ENCODE peak calls at places on chromosomes 13 and 19, in six cellular contexts. R is K562, G is GM12891, F is H1, S is HepG2, X is GM12878. C is an unnamed sample.

GRCh38 chr13:48126944-48127814 is 32.3 kb upstream of the MED4 start:
- DNase-seq in R (peak), G (peak), F (no peak), S (peak), X (peak), C (peak)

GRCh38 chr13:48176781-48177180 is 56.2 kb upstream of the ITM2B start:
- DNase-seq in R (no peak), G (no peak), F (no peak), S (no peak), X (no peak), C (no peak)

GRCh38 chr13:110302986-110303385 is 4.0 kb downstream of the COL4A1 start:
- DNase-seq in R (no peak), G (no peak), F (no peak), S (no peak), X (no peak), C (no peak)

GRCh38 chr13:35848316-35848715 is 282.9 kb downstream of the DCLK1 start:
- DNase-seq in R (no peak), G (no peak), F (no peak), S (no peak), X (no peak), C (no peak)

GRCh38 chr13:24680258-24680920 is at the start of gene ATP12A:
- DNase-seq in R (no peak), G (peak), F (peak), S (no peak), X (no peak), C (peak)

GRCh38 chr19:43773725-43774102 is 7.1 kb downstream of the KCNN4 start:
- DNase-seq in R (peak), G (no peak), F (no peak), S (no peak), X (no peak), C (no peak)

GRCh38 chr19:14366529-14366928 is 14.7 kb upstream of the ADGRE5 start:
- DNase-seq in R (peak), G (no peak), F (peak), S (peak), X (peak), C (no peak)

GRCh38 chr19:40687525-40688016 is 2.9 kb downstream of the NUMBL start:
- DNase-seq in R (peak), G (no peak), F (no peak), S (no peak), X (peak), C (no peak)

GRCh38 chr13:102845630-102846260 is at the start of gene ERCC5:
- DNase-seq in R (peak), G (peak), F (peak), S (peak), X (peak), C (peak)

GRCh38 chr19:4385291-4386037 is 14.9 kb downstream of the SH3GL1 start:
- DNase-seq in R (no peak), G (no peak), F (no peak), S (no peak), X (no peak), C (no peak)

GRCh38 chr13:48504606-48505369 is 28.1 kb downstream of the RCBTB2 start:
- DNase-seq in R (peak), G (no peak), F (no peak), S (no peak), X (no peak), C (no peak)

GRCh38 chr19:13505761-13506549 is at the start of gene CACNA1A:
- DNase-seq in R (no peak), G (no peak), F (peak), S (no peak), X (no peak), C (peak)

GRCh38 chr19:3544742-3545668 is 6.0 kb downstream of the TEKTIP1 start:
- DNase-seq in R (peak), G (peak), F (peak), S (peak), X (no peak), C (peak)

GRCh38 chr19:46297700-46298476 is 1.0 kb downstream of the HIF3A start:
- DNase-seq in R (peak), G (no peak), F (peak), S (no peak), X (no peak), C (no peak)

GRCh38 chr13:73874460-73874859 is 259.7 kb downstream of the KLF12 start:
- DNase-seq in R (no peak), G (no peak), F (no peak), S (no peak), X (no peak), C (no peak)

GRCh38 chr19:18274776-18275356 is 614 bp upstream of the IQCN start:
- DNase-seq in R (peak), G (no peak), F (no peak), S (peak), X (no peak), C (no peak)

GRCh38 chr19:58054792-58055482 is 4.1 kb upstream of the ZNF135 start:
- DNase-seq in R (no peak), G (no peak), F (peak), S (no peak), X (no peak), C (no peak)

GRCh38 chr13:88281846-88282245 is 610.7 kb downstream of the SLITRK5 start:
- DNase-seq in R (no peak), G (no peak), F (no peak), S (no peak), X (no peak), C (no peak)

GRCh38 chr19:33508941-33509614 is 12.5 kb downstream of the PEPD start:
- DNase-seq in R (no peak), G (no peak), F (no peak), S (no peak), X (no peak), C (no peak)

GRCh38 chr13:84127597-84128128 is 245.4 kb upstream of the SLITRK1 start:
- DNase-seq in R (no peak), G (no peak), F (no peak), S (no peak), X (no peak), C (no peak)

GRCh38 chr13:46667687-46668281 is 114.8 kb downstream of the LRCH1 start:
- DNase-seq in R (no peak), G (no peak), F (no peak), S (no peak), X (no peak), C (no peak)

GRCh38 chr19:42316223-42317211 is 3.4 kb downstream of the TMEM145 start:
- DNase-seq in R (peak), G (no peak), F (no peak), S (peak), X (peak), C (peak)

GRCh38 chr13:99211421-99212035 is 10.9 kb downstream of the UBAC2 start:
- DNase-seq in R (no peak), G (no peak), F (no peak), S (no peak), X (no peak), C (no peak)

GRCh38 chr13:28031220-28031903 is 42.9 kb upstream of the URAD start:
- DNase-seq in R (no peak), G (no peak), F (no peak), S (no peak), X (no peak), C (no peak)

GRCh38 chr13:51534075-51534817 is 50.0 kb upstream of the WDFY2 start:
- DNase-seq in R (no peak), G (no peak), F (no peak), S (no peak), X (no peak), C (no peak)

GRCh38 chr13:58869566-58869965 is 1238.0 kb downstream of the PCDH17 start:
- DNase-seq in R (no peak), G (no peak), F (no peak), S (no peak), X (no peak), C (no peak)

GRCh38 chr13:24281188-24282008 is 28.0 kb upstream of the C1QTNF9 start:
- DNase-seq in R (no peak), G (no peak), F (no peak), S (no peak), X (no peak), C (no peak)

GRCh38 chr19:49017041-49017665 is at the start of gene LHB:
- DNase-seq in R (no peak), G (no peak), F (no peak), S (no peak), X (no peak), C (no peak)

GRCh38 chr19:36051236-36051635 is 2.8 kb downstream of the THAP8 start:
- DNase-seq in R (peak), G (no peak), F (peak), S (peak), X (no peak), C (no peak)

GRCh38 chr13:95153647-95154405 is 147.4 kb downstream of the ABCC4 start:
- DNase-seq in R (no peak), G (no peak), F (no peak), S (no peak), X (no peak), C (no peak)

GRCh38 chr19:55472463-55472862 is 4.0 kb upstream of the ZNF628 start:
- DNase-seq in R (no peak), G (no peak), F (no peak), S (peak), X (no peak), C (no peak)

GRCh38 chr19:55474269-55475265 is 1.9 kb upstream of the ZNF628 start:
- DNase-seq in R (no peak), G (no peak), F (no peak), S (no peak), X (no peak), C (no peak)

GRCh38 chr19:55471266-55471665 is 5.2 kb upstream of the ZNF628 start:
- DNase-seq in R (no peak), G (no peak), F (no peak), S (no peak), X (no peak), C (no peak)

GRCh38 chr19:55473613-55474012 is 2.8 kb upstream of the ZNF628 start:
- DNase-seq in R (no peak), G (no peak), F (no peak), S (no peak), X (no peak), C (no peak)

DNA sequence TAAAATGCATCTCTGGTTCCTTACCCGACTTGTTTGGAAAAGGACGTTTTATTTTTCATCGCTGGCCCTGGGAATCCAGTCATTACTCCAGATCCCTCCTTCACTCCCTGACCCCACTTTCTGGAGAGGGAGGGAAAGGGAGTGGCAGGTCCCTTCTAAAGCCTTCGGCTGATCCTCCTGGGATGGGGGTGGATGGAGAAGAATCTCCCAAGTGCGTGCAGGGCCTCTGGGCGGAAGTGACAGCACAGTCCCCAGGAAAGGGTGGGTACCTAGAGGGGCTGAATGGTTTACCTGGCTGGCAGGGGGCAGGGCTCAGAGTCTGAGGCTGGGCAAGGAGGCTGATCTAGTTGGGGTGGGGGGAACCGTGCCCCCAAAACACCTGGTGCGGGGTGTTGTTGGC is 3.2 kb upstream of the ZNF628 start:
- DNase-seq in R (no peak), G (no peak), F (no peak), S (no peak), X (no peak), C (no peak)
- TF ChIP-seq POLR2A in R (no peak), G (no peak), F (no peak), S (no peak), X (no peak), C (no peak)

GRCh38 chr13:32007494-32007893 is 24.1 kb upstream of the FRY start:
- DNase-seq in R (no peak), G (no peak), F (no peak), S (no peak), X (no peak), C (no peak)

GRCh38 chr13:32009362-32009761 is 22.2 kb upstream of the FRY start:
- DNase-seq in R (no peak), G (no peak), F (no peak), S (peak), X (no peak), C (no peak)

GRCh38 chr13:32008518-32009175 is 22.9 kb upstream of the FRY start:
- DNase-seq in R (no peak), G (no peak), F (no peak), S (no peak), X (no peak), C (no peak)

GRCh38 chr13:32011971-32012370 is 19.6 kb upstream of the FRY start:
- DNase-seq in R (no peak), G (no peak), F (no peak), S (no peak), X (no peak), C (no peak)

DNA sequence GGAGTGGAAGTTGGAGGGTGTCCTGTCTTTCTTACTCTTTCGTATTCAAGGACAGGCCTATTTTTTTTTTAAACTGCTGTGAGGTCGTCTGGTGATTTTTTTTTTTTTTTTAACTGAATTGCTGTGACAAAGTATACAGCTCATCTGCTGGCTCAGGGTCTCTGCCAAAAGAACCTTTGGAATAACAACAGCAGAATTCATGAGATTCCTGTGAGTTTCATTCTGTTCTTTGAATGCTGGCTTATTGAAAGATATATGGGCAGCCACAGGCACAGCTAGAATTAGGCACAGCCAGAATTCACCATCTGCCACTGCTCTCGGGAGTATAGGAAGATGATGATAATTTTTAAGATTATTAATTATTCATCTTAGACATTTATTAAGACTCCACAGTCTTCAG is 21.4 kb upstream of the FRY start:
- DNase-seq in R (no peak), G (no peak), F (no peak), S (no peak), X (no peak), C (no peak)
- TF ChIP-seq POLR2AphosphoS5 in R (no peak), G (no peak), F (no peak), S (no peak), X (no peak), C (no peak)

GRCh38 chr19:29285878-29286277 is 72.9 kb upstream of the UQCRFS1 start:
- DNase-seq in R (peak), G (no peak), F (peak), S (no peak), X (no peak), C (no peak)
- TF ChIP-seq TAF1 in R (no peak), G (no peak), F (no peak), S (no peak), X (no peak), C (no peak)

GRCh38 chr19:35000338-35000646 is 169 bp downstream of the GRAMD1A start:
- DNase-seq in R (no peak), G (no peak), F (no peak), S (no peak), X (no peak), C (no peak)
- TF ChIP-seq POLR2A in R (no peak), G (no peak), F (no peak), S (peak), X (peak), C (no peak)

GRCh38 chr19:38678217-38678890 is 30.9 kb downstream of the ACTN4 start:
- DNase-seq in R (no peak), G (no peak), F (no peak), S (no peak), X (no peak), C (no peak)

GRCh38 chr19:38675611-38676010 is 28.2 kb downstream of the ACTN4 start:
- DNase-seq in R (peak), G (no peak), F (no peak), S (no peak), X (no peak), C (no peak)

GRCh38 chr19:38674388-38675133 is 27.1 kb downstream of the ACTN4 start:
- DNase-seq in R (peak), G (no peak), F (no peak), S (no peak), X (no peak), C (no peak)

GRCh38 chr19:38676878-38677646 is 29.6 kb downstream of the ACTN4 start:
- DNase-seq in R (no peak), G (no peak), F (no peak), S (no peak), X (no peak), C (no peak)

DNA sequence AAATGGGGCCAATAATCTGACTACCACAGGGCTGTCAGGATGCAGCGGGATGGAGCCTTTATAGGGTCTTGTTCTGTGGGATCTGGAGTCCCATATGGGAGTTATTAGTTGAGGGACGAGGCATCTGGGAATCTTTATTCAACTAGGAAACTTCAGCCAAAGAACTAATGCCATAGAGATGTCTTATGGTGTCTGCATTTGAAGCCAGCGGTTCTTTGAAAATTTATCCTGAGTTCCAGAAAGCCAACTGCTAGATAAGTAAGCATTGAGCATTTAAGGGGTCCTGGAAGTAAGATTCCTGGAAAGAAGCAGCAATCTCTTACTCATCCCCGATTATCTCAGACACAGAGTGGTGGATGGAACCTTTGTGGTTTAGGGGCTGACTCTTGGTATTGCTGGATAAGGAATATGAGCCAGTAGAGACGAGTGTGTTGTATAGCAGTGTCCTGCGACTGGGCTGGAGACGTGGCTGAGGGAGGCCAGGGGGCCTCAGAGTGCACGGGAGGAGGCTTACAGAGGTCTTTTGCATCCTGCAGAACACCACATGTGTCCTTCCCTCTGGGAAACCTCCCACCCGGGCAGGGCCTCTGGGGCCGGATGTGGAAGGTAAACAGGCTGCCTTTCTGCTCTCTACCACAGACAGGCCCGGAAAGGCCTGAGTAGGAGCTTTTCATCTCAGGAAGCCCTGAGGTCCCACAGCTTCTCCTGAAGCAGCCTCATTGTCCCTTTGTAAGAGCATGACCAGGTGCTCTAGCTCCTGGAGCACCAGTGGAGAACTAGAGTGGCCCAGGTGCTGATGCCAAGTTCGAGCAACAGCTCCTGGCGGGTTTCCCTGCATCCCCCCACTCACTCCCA is 28.8 kb downstream of the ACTN4 start:
- DNase-seq in R (peak), G (no peak), F (no peak), S (no peak), X (no peak), C (no peak)
- TF ChIP-seq POLR2AphosphoS5 in R (peak), G (no peak), F (peak), S (no peak), X (no peak), C (no peak)

DNA sequence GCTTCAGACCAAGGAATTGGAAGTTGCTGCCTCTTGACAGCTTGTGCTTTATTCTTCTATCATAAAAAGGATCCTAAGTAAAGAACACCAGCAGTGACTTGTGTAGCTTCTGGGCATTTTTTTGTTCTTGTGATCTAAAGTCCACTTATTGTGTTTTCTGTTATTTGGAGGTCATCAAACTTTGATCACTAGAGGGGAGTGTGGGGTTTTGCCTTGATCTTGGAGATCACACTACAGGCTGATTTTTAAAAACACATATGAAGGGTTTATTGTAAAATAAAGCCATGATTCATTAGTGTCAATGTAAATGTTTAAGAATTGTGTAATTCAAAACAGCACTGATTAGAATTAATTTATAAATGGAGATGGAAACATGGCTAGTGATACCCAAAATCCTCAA is 328.7 kb upstream of the EDNRB start:
- DNase-seq in R (no peak), G (no peak), F (no peak), S (no peak), X (no peak), C (no peak)
- TF ChIP-seq TAF1 in R (no peak), G (no peak), F (no peak), S (no peak), X (no peak), C (no peak)

GRCh38 chr13:100825551-100825950 is 151.0 kb upstream of the TMTC4 start:
- DNase-seq in R (no peak), G (no peak), F (no peak), S (no peak), X (no peak), C (no peak)
- TF ChIP-seq POLR2A in R (no peak), G (no peak), F (no peak), S (no peak), X (no peak), C (no peak)

C was measured in GM12892.